ENCODE peak calls at places on chromosomes 2 and 18, in eight cellular contexts. One of them, this sample, is unnamed.

GRCh38 chr2:157887946-157888345 is 11.8 kb upstream of the ACVR1 start:
- DNase-seq in K562: no peak
- DNase-seq in HepG2: no peak
- DNase-seq in HL-60: no peak
- DNase-seq in HCT116: no peak
- DNase-seq in A549: no peak
- DNase-seq in GM12878: no peak
- DNase-seq in SK-N-SH: no peak
- DNase-seq in this sample: no peak

GRCh38 chr2:159071190-159071915 is 102.9 kb downstream of the TANC1 start:
- DNase-seq in SK-N-SH: no peak
- DNase-seq in HepG2: no peak
- DNase-seq in K562: no peak
- DNase-seq in GM12878: no peak
- DNase-seq in HCT116: no peak
- DNase-seq in HL-60: no peak
- DNase-seq in A549: no peak
- DNase-seq in this sample: no peak

GRCh38 chr2:48651127-48651526 is 33.5 kb downstream of the GTF2A1L start:
- DNase-seq in HCT116: no peak
- DNase-seq in HL-60: no peak
- DNase-seq in HepG2: no peak
- DNase-seq in SK-N-SH: no peak
- DNase-seq in A549: no peak
- DNase-seq in GM12878: no peak
- DNase-seq in K562: no peak
- DNase-seq in this sample: no peak

GRCh38 chr2:49598231-49598630 is 443.9 kb upstream of the FSHR start:
- DNase-seq in HepG2: no peak
- DNase-seq in K562: no peak
- DNase-seq in GM12878: no peak
- DNase-seq in HCT116: no peak
- DNase-seq in HL-60: no peak
- DNase-seq in A549: no peak
- DNase-seq in SK-N-SH: no peak
- DNase-seq in this sample: no peak

GRCh38 chr18:7872569-7872968 is 305.5 kb downstream of the PTPRM start:
- DNase-seq in GM12878: no peak
- DNase-seq in A549: peak
- DNase-seq in SK-N-SH: peak
- DNase-seq in K562: no peak
- DNase-seq in HL-60: no peak
- DNase-seq in HCT116: peak
- DNase-seq in HepG2: peak
- DNase-seq in this sample: no peak

GRCh38 chr18:54607213-54607934 is 16.3 kb downstream of the DYNAP start:
- DNase-seq in HepG2: peak
- DNase-seq in K562: no peak
- DNase-seq in GM12878: no peak
- DNase-seq in HL-60: no peak
- DNase-seq in A549: peak
- DNase-seq in SK-N-SH: no peak
- DNase-seq in HCT116: no peak
- DNase-seq in this sample: peak

GRCh38 chr2:174759381-174760064 is 4.7 kb downstream of the CHRNA1 start:
- DNase-seq in HL-60: no peak
- DNase-seq in K562: no peak
- DNase-seq in A549: no peak
- DNase-seq in SK-N-SH: no peak
- DNase-seq in HCT116: no peak
- DNase-seq in HepG2: no peak
- DNase-seq in GM12878: no peak
- DNase-seq in this sample: no peak

GRCh38 chr18:12515550-12515949 is 107.8 kb downstream of the PRELID3A start:
- DNase-seq in HL-60: no peak
- DNase-seq in GM12878: no peak
- DNase-seq in A549: no peak
- DNase-seq in HCT116: no peak
- DNase-seq in HepG2: no peak
- DNase-seq in SK-N-SH: no peak
- DNase-seq in K562: no peak
- DNase-seq in this sample: no peak

GRCh38 chr2:97979894-97980293 is 15.9 kb downstream of the TMEM131 start:
- DNase-seq in A549: no peak
- DNase-seq in GM12878: no peak
- DNase-seq in SK-N-SH: no peak
- DNase-seq in HCT116: no peak
- DNase-seq in HepG2: no peak
- DNase-seq in K562: no peak
- DNase-seq in HL-60: no peak
- DNase-seq in this sample: no peak

GRCh38 chr2:165293439-165294420 is 54.5 kb downstream of the SCN2A start:
- DNase-seq in GM12878: peak
- DNase-seq in A549: peak
- DNase-seq in SK-N-SH: peak
- DNase-seq in K562: peak
- DNase-seq in HL-60: peak
- DNase-seq in HepG2: peak
- DNase-seq in HCT116: peak
- DNase-seq in this sample: peak

GRCh38 chr2:158923180-158923594 is 45.3 kb upstream of the TANC1 start:
- DNase-seq in GM12878: no peak
- DNase-seq in HepG2: no peak
- DNase-seq in HL-60: no peak
- DNase-seq in SK-N-SH: peak
- DNase-seq in A549: no peak
- DNase-seq in K562: no peak
- DNase-seq in HCT116: no peak
- DNase-seq in this sample: peak

GRCh38 chr2:154375625-154376020 is 322.9 kb upstream of the KCNJ3 start:
- DNase-seq in K562: no peak
- DNase-seq in HL-60: no peak
- DNase-seq in A549: peak
- DNase-seq in SK-N-SH: peak
- DNase-seq in GM12878: no peak
- DNase-seq in HepG2: peak
- DNase-seq in HCT116: peak
- DNase-seq in this sample: peak

GRCh38 chr18:9731380-9731779 is 23.3 kb downstream of the RAB31 start:
- DNase-seq in SK-N-SH: no peak
- DNase-seq in GM12878: no peak
- DNase-seq in HepG2: no peak
- DNase-seq in K562: no peak
- DNase-seq in HL-60: no peak
- DNase-seq in A549: peak
- DNase-seq in HCT116: no peak
- DNase-seq in this sample: no peak

DNA sequence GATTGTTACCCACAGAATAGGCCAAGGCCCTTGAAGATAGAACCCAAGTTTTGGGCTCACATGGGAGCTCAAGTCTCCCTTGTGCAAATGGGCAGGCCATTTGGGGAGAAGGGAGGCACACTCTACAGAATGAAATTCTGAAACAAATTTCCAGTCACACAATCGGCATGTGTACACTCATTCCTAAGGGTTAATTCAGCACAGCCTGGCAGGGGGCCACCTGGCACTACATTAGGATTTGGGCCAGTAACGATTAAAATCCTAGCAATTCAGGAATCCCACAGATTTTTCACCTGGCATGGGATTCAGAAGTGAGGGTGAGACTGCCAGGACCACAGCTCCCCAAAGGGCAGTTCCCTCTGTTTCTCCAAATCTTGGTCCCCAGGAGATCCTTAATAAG is 46.4 kb downstream of the BMP10 start:
- DNase-seq in A549: no peak
- DNase-seq in HL-60: no peak
- DNase-seq in K562: no peak
- DNase-seq in GM12878: no peak
- DNase-seq in HCT116: no peak
- DNase-seq in HepG2: no peak
- DNase-seq in SK-N-SH: no peak
- DNase-seq in this sample: no peak
- H3K27ac ChIP-seq in A549: no peak
- H3K27ac ChIP-seq in HL-60: no peak
- H3K27ac ChIP-seq in K562: no peak
- H3K27ac ChIP-seq in GM12878: no peak
- H3K27ac ChIP-seq in HCT116: no peak
- H3K27ac ChIP-seq in HepG2: no peak
- H3K27ac ChIP-seq in SK-N-SH: no peak
- H3K27ac ChIP-seq in this sample: no peak

GRCh38 chr18:32549248-32549842 is 78.7 kb upstream of the GAREM1 start:
- DNase-seq in A549: peak
- DNase-seq in HL-60: no peak
- DNase-seq in GM12878: no peak
- DNase-seq in HCT116: peak
- DNase-seq in HepG2: peak
- DNase-seq in SK-N-SH: peak
- DNase-seq in K562: peak
- DNase-seq in this sample: peak
- TF ChIP-seq REST in A549: no peak
- TF ChIP-seq REST in HL-60: no peak
- TF ChIP-seq REST in GM12878: no peak
- TF ChIP-seq REST in HCT116: no peak
- TF ChIP-seq REST in HepG2: no peak
- TF ChIP-seq REST in SK-N-SH: no peak
- TF ChIP-seq REST in K562: no peak
- TF ChIP-seq REST in this sample: no peak

GRCh38 chr2:215958231-215958630 is 55.1 kb downstream of the MREG start:
- DNase-seq in HCT116: no peak
- DNase-seq in HepG2: no peak
- DNase-seq in GM12878: no peak
- DNase-seq in A549: no peak
- DNase-seq in SK-N-SH: no peak
- DNase-seq in HL-60: no peak
- DNase-seq in K562: no peak
- DNase-seq in this sample: no peak

GRCh38 chr2:215961981-215962380 is 51.4 kb downstream of the MREG start:
- DNase-seq in GM12878: no peak
- DNase-seq in HCT116: no peak
- DNase-seq in HepG2: no peak
- DNase-seq in A549: no peak
- DNase-seq in K562: no peak
- DNase-seq in HL-60: no peak
- DNase-seq in SK-N-SH: no peak
- DNase-seq in this sample: no peak

GRCh38 chr2:215965532-215966152 is 47.7 kb downstream of the MREG start:
- DNase-seq in A549: no peak
- DNase-seq in K562: no peak
- DNase-seq in HL-60: no peak
- DNase-seq in HCT116: no peak
- DNase-seq in HepG2: no peak
- DNase-seq in SK-N-SH: no peak
- DNase-seq in GM12878: no peak
- DNase-seq in this sample: no peak

GRCh38 chr2:215966274-215966673 is 47.1 kb downstream of the MREG start:
- DNase-seq in A549: no peak
- DNase-seq in K562: no peak
- DNase-seq in SK-N-SH: no peak
- DNase-seq in HL-60: no peak
- DNase-seq in HepG2: no peak
- DNase-seq in GM12878: no peak
- DNase-seq in HCT116: no peak
- DNase-seq in this sample: no peak

GRCh38 chr2:215960825-215961224 is 52.5 kb downstream of the MREG start:
- DNase-seq in SK-N-SH: no peak
- DNase-seq in HCT116: no peak
- DNase-seq in HL-60: no peak
- DNase-seq in K562: no peak
- DNase-seq in GM12878: no peak
- DNase-seq in HepG2: no peak
- DNase-seq in A549: no peak
- DNase-seq in this sample: no peak
- H3K27ac ChIP-seq in SK-N-SH: no peak
- H3K27ac ChIP-seq in HCT116: no peak
- H3K27ac ChIP-seq in HL-60: no peak
- H3K27ac ChIP-seq in K562: no peak
- H3K27ac ChIP-seq in GM12878: no peak
- H3K27ac ChIP-seq in HepG2: no peak
- H3K27ac ChIP-seq in A549: no peak
- H3K27ac ChIP-seq in this sample: no peak

GRCh38 chr2:29193111-29193510 is 77.9 kb downstream of the CLIP4 start:
- DNase-seq in HepG2: no peak
- DNase-seq in HL-60: no peak
- DNase-seq in SK-N-SH: no peak
- DNase-seq in HCT116: no peak
- DNase-seq in K562: no peak
- DNase-seq in GM12878: no peak
- DNase-seq in A549: no peak
- DNase-seq in this sample: no peak

GRCh38 chr2:29195796-29196195 is 80.6 kb downstream of the CLIP4 start:
- DNase-seq in A549: no peak
- DNase-seq in K562: no peak
- DNase-seq in SK-N-SH: no peak
- DNase-seq in HL-60: no peak
- DNase-seq in GM12878: no peak
- DNase-seq in HepG2: no peak
- DNase-seq in HCT116: no peak
- DNase-seq in this sample: no peak

GRCh38 chr2:29192526-29192925 is 77.3 kb downstream of the CLIP4 start:
- DNase-seq in HCT116: no peak
- DNase-seq in HL-60: no peak
- DNase-seq in HepG2: no peak
- DNase-seq in K562: no peak
- DNase-seq in GM12878: no peak
- DNase-seq in SK-N-SH: no peak
- DNase-seq in A549: no peak
- DNase-seq in this sample: no peak

GRCh38 chr2:29193681-29194080 is 78.5 kb downstream of the CLIP4 start:
- DNase-seq in HCT116: no peak
- DNase-seq in A549: no peak
- DNase-seq in HepG2: no peak
- DNase-seq in SK-N-SH: no peak
- DNase-seq in K562: no peak
- DNase-seq in HL-60: no peak
- DNase-seq in GM12878: no peak
- DNase-seq in this sample: no peak

GRCh38 chr2:29196792-29197788 is 81.9 kb downstream of the CLIP4 start:
- DNase-seq in SK-N-SH: peak
- DNase-seq in A549: peak
- DNase-seq in HCT116: peak
- DNase-seq in GM12878: peak
- DNase-seq in HepG2: peak
- DNase-seq in HL-60: peak
- DNase-seq in K562: peak
- DNase-seq in this sample: peak
- TF ChIP-seq REST in SK-N-SH: no peak
- TF ChIP-seq REST in A549: no peak
- TF ChIP-seq REST in HCT116: no peak
- TF ChIP-seq REST in GM12878: no peak
- TF ChIP-seq REST in HepG2: no peak
- TF ChIP-seq REST in HL-60: no peak
- TF ChIP-seq REST in K562: no peak
- TF ChIP-seq REST in this sample: no peak

GRCh38 chr2:238239872-238240760 is at the start of gene HES6:
- DNase-seq in SK-N-SH: peak
- DNase-seq in GM12878: no peak
- DNase-seq in HCT116: peak
- DNase-seq in HepG2: peak
- DNase-seq in HL-60: peak
- DNase-seq in K562: peak
- DNase-seq in A549: peak
- DNase-seq in this sample: peak
- H3K27ac ChIP-seq in SK-N-SH: peak
- H3K27ac ChIP-seq in GM12878: no peak
- H3K27ac ChIP-seq in HCT116: peak
- H3K27ac ChIP-seq in HepG2: peak
- H3K27ac ChIP-seq in HL-60: no peak
- H3K27ac ChIP-seq in K562: peak
- H3K27ac ChIP-seq in A549: peak
- H3K27ac ChIP-seq in this sample: peak

This sample was measured in GM23338.